ENCODE peak calls at places on chromosomes 11 and 22, in seven cellular contexts. One of them, this sample, is unnamed.

GRCh38 chr11:57979532-57980079 is 44.1 kb upstream of the OR9Q1 start:
- DNase-seq in left ventricle myocardium inferior: no peak
- DNase-seq in AG10803: no peak
- DNase-seq in A673: no peak
- DNase-seq in tibial nerve: no peak
- DNase-seq in esophagus squamous epithelium: no peak
- DNase-seq in MM.1S: no peak
- DNase-seq in this sample: no peak

GRCh38 chr11:11363674-11364073 is 10.6 kb upstream of the CSNK2A3 start:
- DNase-seq in A673: no peak
- DNase-seq in tibial nerve: no peak
- DNase-seq in left ventricle myocardium inferior: no peak
- DNase-seq in esophagus squamous epithelium: no peak
- DNase-seq in MM.1S: no peak
- DNase-seq in AG10803: no peak
- DNase-seq in this sample: no peak

GRCh38 chr11:20113147-20113435 is 47.2 kb downstream of the DBX1 start:
- DNase-seq in tibial nerve: no peak
- DNase-seq in MM.1S: no peak
- DNase-seq in left ventricle myocardium inferior: no peak
- DNase-seq in AG10803: no peak
- DNase-seq in A673: no peak
- DNase-seq in esophagus squamous epithelium: no peak
- DNase-seq in this sample: no peak

GRCh38 chr11:70467196-70468085 is 69.1 kb downstream of the CTTN start:
- DNase-seq in A673: peak; percentile 74
- DNase-seq in tibial nerve: peak; percentile 83
- DNase-seq in esophagus squamous epithelium: no peak
- DNase-seq in left ventricle myocardium inferior: peak; percentile 53
- DNase-seq in AG10803: peak; percentile 33
- DNase-seq in MM.1S: peak; percentile 36
- DNase-seq in this sample: no peak

GRCh38 chr11:3049430-3050243 is 7.6 kb downstream of the CARS1 start:
- DNase-seq in AG10803: peak; percentile 96
- DNase-seq in left ventricle myocardium inferior: peak; percentile 55
- DNase-seq in esophagus squamous epithelium: peak; percentile 34
- DNase-seq in MM.1S: peak; percentile 97
- DNase-seq in A673: peak; percentile 94
- DNase-seq in tibial nerve: peak; percentile 39
- DNase-seq in this sample: peak; percentile 87

GRCh38 chr22:40156001-40156516 is 21.7 kb upstream of the TNRC6B start:
- DNase-seq in esophagus squamous epithelium: no peak
- DNase-seq in A673: no peak
- DNase-seq in MM.1S: peak; percentile 11
- DNase-seq in AG10803: no peak
- DNase-seq in tibial nerve: no peak
- DNase-seq in left ventricle myocardium inferior: no peak
- DNase-seq in this sample: no peak

GRCh38 chr22:48106215-48106614 is 1343.8 kb downstream of the TBC1D22A start:
- DNase-seq in A673: no peak
- DNase-seq in tibial nerve: no peak
- DNase-seq in esophagus squamous epithelium: no peak
- DNase-seq in left ventricle myocardium inferior: no peak
- DNase-seq in AG10803: no peak
- DNase-seq in MM.1S: no peak
- DNase-seq in this sample: no peak

GRCh38 chr11:65498042-65498726 is 661 bp upstream of the MALAT1 start:
- DNase-seq in A673: peak; percentile 83
- DNase-seq in esophagus squamous epithelium: no peak
- DNase-seq in left ventricle myocardium inferior: no peak
- DNase-seq in AG10803: peak; percentile 74
- DNase-seq in tibial nerve: peak; percentile 64
- DNase-seq in MM.1S: peak; percentile 70
- DNase-seq in this sample: no peak

GRCh38 chr11:1230456-1231395 is 7.9 kb downstream of the MUC5B start:
- DNase-seq in tibial nerve: no peak
- DNase-seq in A673: no peak
- DNase-seq in MM.1S: no peak
- DNase-seq in left ventricle myocardium inferior: no peak
- DNase-seq in esophagus squamous epithelium: no peak
- DNase-seq in AG10803: no peak
- DNase-seq in this sample: no peak

GRCh38 chr11:115637842-115638241 is 133.6 kb upstream of the CADM1 start:
- DNase-seq in MM.1S: no peak
- DNase-seq in AG10803: no peak
- DNase-seq in tibial nerve: no peak
- DNase-seq in esophagus squamous epithelium: no peak
- DNase-seq in left ventricle myocardium inferior: no peak
- DNase-seq in A673: no peak
- DNase-seq in this sample: no peak

GRCh38 chr22:22060200-22061084 is 77.9 kb upstream of the TOP3B start:
- DNase-seq in A673: peak; percentile 48
- DNase-seq in esophagus squamous epithelium: no peak
- DNase-seq in MM.1S: peak; percentile 80
- DNase-seq in tibial nerve: peak; percentile 53
- DNase-seq in left ventricle myocardium inferior: peak; percentile 36
- DNase-seq in AG10803: no peak
- DNase-seq in this sample: no peak

GRCh38 chr22:17804331-17805080 is 30.2 kb upstream of the BID start:
- DNase-seq in tibial nerve: no peak
- DNase-seq in MM.1S: no peak
- DNase-seq in esophagus squamous epithelium: no peak
- DNase-seq in left ventricle myocardium inferior: no peak
- DNase-seq in AG10803: no peak
- DNase-seq in A673: no peak
- DNase-seq in this sample: no peak

GRCh38 chr11:11464555-11464954 is 111.5 kb upstream of the CSNK2A3 start:
- DNase-seq in left ventricle myocardium inferior: no peak
- DNase-seq in esophagus squamous epithelium: no peak
- DNase-seq in A673: no peak
- DNase-seq in MM.1S: no peak
- DNase-seq in tibial nerve: no peak
- DNase-seq in AG10803: no peak
- DNase-seq in this sample: no peak

DNA sequence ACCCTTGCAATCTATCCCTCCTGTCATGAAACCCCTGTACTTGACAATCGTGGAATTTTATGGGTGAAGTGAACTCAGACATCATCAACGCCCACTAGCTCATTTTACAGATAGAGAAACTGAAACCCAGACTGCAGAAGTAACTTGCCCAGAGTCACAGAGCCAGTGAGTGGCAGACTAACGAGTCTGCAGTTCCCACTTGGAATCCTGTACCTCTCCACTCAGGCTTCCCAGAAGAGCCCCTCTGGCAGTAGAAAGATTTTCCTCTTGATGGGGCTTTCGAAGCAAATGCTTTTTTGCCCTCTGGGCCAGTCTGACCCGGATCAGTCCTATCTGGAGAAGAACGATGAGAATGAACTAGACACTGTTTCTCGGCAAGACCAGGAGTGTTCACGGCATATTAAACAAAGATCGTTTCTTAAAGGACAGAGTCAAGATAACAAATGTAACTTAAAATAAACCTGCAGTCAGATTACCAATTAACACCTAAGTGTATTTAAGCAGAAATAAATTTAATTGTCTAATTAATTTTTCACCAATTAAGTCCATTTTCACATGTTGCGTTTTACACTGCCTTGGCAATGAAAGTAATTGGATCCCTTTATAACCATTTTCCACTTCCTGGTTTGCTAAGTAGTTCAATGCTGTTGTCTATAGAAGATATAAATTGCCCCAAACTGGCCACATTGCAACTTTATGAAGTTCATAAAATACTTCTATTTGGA is 61.3 kb upstream of the CREB3L1 start:
- DNase-seq in AG10803: no peak
- DNase-seq in esophagus squamous epithelium: no peak
- DNase-seq in tibial nerve: no peak
- DNase-seq in A673: no peak
- DNase-seq in MM.1S: peak; percentile 9
- DNase-seq in left ventricle myocardium inferior: no peak
- DNase-seq in this sample: no peak
- H3K4me3 ChIP-seq in AG10803: peak overlapping the region; percentile 31
- H3K4me3 ChIP-seq in esophagus squamous epithelium: no peak overlapping the region
- H3K4me3 ChIP-seq in tibial nerve: no peak overlapping the region
- H3K4me3 ChIP-seq in A673: peak overlapping the region; percentile 28
- H3K4me3 ChIP-seq in MM.1S: no peak overlapping the region
- H3K4me3 ChIP-seq in left ventricle myocardium inferior: peak overlapping the region; percentile 41
- H3K4me3 ChIP-seq in this sample: peak overlapping the region; percentile 20

GRCh38 chr11:36383200-36383599 is 87.1 kb downstream of the PRR5L start:
- DNase-seq in AG10803: no peak
- DNase-seq in A673: no peak
- DNase-seq in esophagus squamous epithelium: no peak
- DNase-seq in MM.1S: no peak
- DNase-seq in tibial nerve: no peak
- DNase-seq in left ventricle myocardium inferior: no peak
- DNase-seq in this sample: no peak

GRCh38 chr11:36380296-36381004 is 84.4 kb downstream of the PRR5L start:
- DNase-seq in MM.1S: no peak
- DNase-seq in AG10803: no peak
- DNase-seq in A673: peak; percentile 87
- DNase-seq in tibial nerve: no peak
- DNase-seq in esophagus squamous epithelium: no peak
- DNase-seq in left ventricle myocardium inferior: no peak
- DNase-seq in this sample: no peak

GRCh38 chr11:36379653-36380052 is 83.6 kb downstream of the PRR5L start:
- DNase-seq in A673: no peak
- DNase-seq in tibial nerve: no peak
- DNase-seq in esophagus squamous epithelium: no peak
- DNase-seq in left ventricle myocardium inferior: no peak
- DNase-seq in MM.1S: no peak
- DNase-seq in AG10803: no peak
- DNase-seq in this sample: no peak

GRCh38 chr11:36377759-36378553 is 81.9 kb downstream of the PRR5L start:
- DNase-seq in tibial nerve: no peak
- DNase-seq in AG10803: no peak
- DNase-seq in left ventricle myocardium inferior: no peak
- DNase-seq in esophagus squamous epithelium: no peak
- DNase-seq in A673: no peak
- DNase-seq in MM.1S: peak; percentile 9
- DNase-seq in this sample: no peak

GRCh38 chr11:36381005-36381350 is 84.9 kb downstream of the PRR5L start:
- DNase-seq in AG10803: no peak
- DNase-seq in left ventricle myocardium inferior: no peak
- DNase-seq in esophagus squamous epithelium: no peak
- DNase-seq in A673: no peak
- DNase-seq in tibial nerve: no peak
- DNase-seq in MM.1S: no peak
- DNase-seq in this sample: no peak
- H3K4me3 ChIP-seq in AG10803: no peak overlapping the region
- H3K4me3 ChIP-seq in left ventricle myocardium inferior: no peak overlapping the region
- H3K4me3 ChIP-seq in esophagus squamous epithelium: no peak overlapping the region
- H3K4me3 ChIP-seq in A673: no peak overlapping the region
- H3K4me3 ChIP-seq in tibial nerve: no peak overlapping the region
- H3K4me3 ChIP-seq in MM.1S: no peak overlapping the region
- H3K4me3 ChIP-seq in this sample: no peak overlapping the region

GRCh38 chr22:20591295-20591645 is 83.9 kb downstream of the MED15 start:
- DNase-seq in AG10803: no peak
- DNase-seq in esophagus squamous epithelium: no peak
- DNase-seq in MM.1S: no peak
- DNase-seq in left ventricle myocardium inferior: no peak
- DNase-seq in A673: no peak
- DNase-seq in tibial nerve: no peak
- DNase-seq in this sample: no peak

GRCh38 chr22:20590477-20591294 is 83.3 kb downstream of the MED15 start:
- DNase-seq in left ventricle myocardium inferior: no peak
- DNase-seq in tibial nerve: no peak
- DNase-seq in AG10803: no peak
- DNase-seq in A673: no peak
- DNase-seq in MM.1S: no peak
- DNase-seq in esophagus squamous epithelium: no peak
- DNase-seq in this sample: no peak

GRCh38 chr22:20591660-20592310 is 84.4 kb downstream of the MED15 start:
- DNase-seq in left ventricle myocardium inferior: no peak
- DNase-seq in esophagus squamous epithelium: no peak
- DNase-seq in tibial nerve: no peak
- DNase-seq in A673: peak; percentile 47
- DNase-seq in AG10803: peak; percentile 26
- DNase-seq in MM.1S: no peak
- DNase-seq in this sample: peak; percentile 52

GRCh38 chr22:20600137-20600673 is 92.8 kb downstream of the MED15 start:
- DNase-seq in MM.1S: no peak
- DNase-seq in A673: no peak
- DNase-seq in tibial nerve: no peak
- DNase-seq in left ventricle myocardium inferior: no peak
- DNase-seq in esophagus squamous epithelium: no peak
- DNase-seq in AG10803: no peak
- DNase-seq in this sample: no peak

DNA sequence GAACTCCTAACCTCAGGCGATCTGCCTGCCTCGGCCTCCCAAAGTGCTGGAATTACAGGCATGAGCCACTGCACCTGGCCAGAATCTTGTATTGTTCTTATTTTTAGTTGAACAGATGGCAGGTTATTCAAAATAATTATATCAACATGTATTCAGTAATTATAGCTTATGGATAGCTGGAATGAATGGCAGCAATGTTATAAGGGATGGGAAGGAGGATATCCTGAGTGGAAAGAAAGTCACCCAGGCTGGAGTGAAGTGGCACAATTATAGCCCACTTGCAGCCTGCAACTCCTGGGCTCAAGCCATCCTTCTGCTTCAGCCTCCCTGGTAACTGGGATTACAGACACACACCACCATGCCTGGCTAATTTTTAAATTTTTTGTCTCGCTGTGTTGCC is 88.1 kb downstream of the MED15 start:
- DNase-seq in tibial nerve: no peak
- DNase-seq in AG10803: no peak
- DNase-seq in A673: no peak
- DNase-seq in left ventricle myocardium inferior: no peak
- DNase-seq in esophagus squamous epithelium: no peak
- DNase-seq in MM.1S: no peak
- DNase-seq in this sample: no peak
- H3K4me3 ChIP-seq in tibial nerve: no peak overlapping the region
- H3K4me3 ChIP-seq in AG10803: no peak overlapping the region
- H3K4me3 ChIP-seq in A673: no peak overlapping the region
- H3K4me3 ChIP-seq in left ventricle myocardium inferior: no peak overlapping the region
- H3K4me3 ChIP-seq in esophagus squamous epithelium: no peak overlapping the region
- H3K4me3 ChIP-seq in MM.1S: no peak overlapping the region
- H3K4me3 ChIP-seq in this sample: no peak overlapping the region

DNA sequence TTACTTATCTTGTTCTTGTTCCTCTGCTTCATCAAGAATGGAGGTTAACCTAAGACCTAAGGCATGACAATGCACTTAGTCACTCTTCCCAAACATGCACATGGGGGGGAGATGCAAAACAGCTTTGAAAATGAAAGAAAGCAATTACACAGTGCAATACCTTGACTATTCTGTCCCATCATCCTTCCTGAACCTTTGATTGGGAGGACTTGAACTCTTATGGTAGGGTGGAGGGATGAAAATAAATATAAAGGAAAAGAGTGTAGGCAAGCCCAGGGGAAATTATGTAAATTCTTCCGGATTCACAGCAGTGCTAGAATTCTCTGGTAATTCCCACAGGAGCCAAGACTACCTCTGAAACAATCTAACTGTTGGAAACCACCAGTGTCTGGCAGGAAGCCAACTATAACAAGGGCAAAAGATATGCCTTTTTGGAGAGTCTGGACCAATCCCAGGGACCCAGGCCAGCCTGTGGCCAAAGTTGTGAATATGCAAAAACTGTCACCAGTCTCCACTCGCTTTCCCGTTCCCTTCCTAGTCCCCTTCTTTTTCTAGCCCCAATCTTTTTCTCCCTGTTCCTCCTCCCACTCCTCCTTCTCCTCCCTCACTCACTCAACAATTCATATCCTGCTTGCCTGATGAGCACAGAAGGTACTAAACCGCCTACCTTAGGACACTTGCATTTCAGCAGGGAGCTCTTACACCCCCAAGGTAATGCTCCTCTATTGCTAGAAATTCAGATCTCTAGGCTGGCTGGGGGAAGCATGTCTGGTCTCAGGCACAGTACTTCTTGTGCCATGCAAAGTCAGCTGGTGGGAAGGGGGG is 2.5 kb upstream of the RCN1 start:
- DNase-seq in esophagus squamous epithelium: no peak
- DNase-seq in A673: peak; percentile 96
- DNase-seq in MM.1S: peak; percentile 48
- DNase-seq in AG10803: peak; percentile 89
- DNase-seq in tibial nerve: peak; percentile 41
- DNase-seq in left ventricle myocardium inferior: peak; percentile 40
- DNase-seq in this sample: peak; percentile 84
- H3K4me3 ChIP-seq in esophagus squamous epithelium: no peak overlapping the region
- H3K4me3 ChIP-seq in A673: no peak overlapping the region
- H3K4me3 ChIP-seq in MM.1S: no peak overlapping the region
- H3K4me3 ChIP-seq in AG10803: peak overlapping the region; percentile 4
- H3K4me3 ChIP-seq in tibial nerve: no peak overlapping the region
- H3K4me3 ChIP-seq in left ventricle myocardium inferior: peak overlapping the region; percentile 10
- H3K4me3 ChIP-seq in this sample: peak overlapping the region; percentile 22